ENCODE peak calls at places on chromosomes 13 and 19, in seven cellular contexts. One of them, this sample, is unnamed.

GRCh38 chr13:94093652-94094310 is 385.7 kb downstream of the DCT start:
- DNase-seq in HCT116: no peak
- DNase-seq in H1: no peak
- DNase-seq in SK-N-SH: no peak
- DNase-seq in K562: no peak
- DNase-seq in GM12878: no peak
- DNase-seq in HepG2: no peak
- DNase-seq in this sample: no peak

GRCh38 chr13:46184277-46184699 is 2.3 kb upstream of the LCP1 start:
- DNase-seq in SK-N-SH: peak
- DNase-seq in HCT116: peak
- DNase-seq in H1: peak
- DNase-seq in K562: peak
- DNase-seq in GM12878: no peak
- DNase-seq in HepG2: peak
- DNase-seq in this sample: no peak

GRCh38 chr13:44191504-44192171 is 182.0 kb upstream of the SERP2 start:
- DNase-seq in HepG2: peak
- DNase-seq in HCT116: peak
- DNase-seq in SK-N-SH: peak
- DNase-seq in K562: peak
- DNase-seq in H1: no peak
- DNase-seq in GM12878: no peak
- DNase-seq in this sample: peak

GRCh38 chr19:35545855-35546381 is 492 bp downstream of the TMEM147 start:
- DNase-seq in HCT116: no peak
- DNase-seq in SK-N-SH: peak
- DNase-seq in GM12878: peak
- DNase-seq in H1: no peak
- DNase-seq in HepG2: no peak
- DNase-seq in K562: peak
- DNase-seq in this sample: peak

GRCh38 chr13:99809931-99810330 is 161.6 kb downstream of the ZIC5 start:
- DNase-seq in H1: no peak
- DNase-seq in HCT116: no peak
- DNase-seq in GM12878: no peak
- DNase-seq in HepG2: peak
- DNase-seq in SK-N-SH: no peak
- DNase-seq in K562: no peak
- DNase-seq in this sample: no peak

GRCh38 chr19:4556574-4557185 is 2.8 kb downstream of the SEMA6B start:
- DNase-seq in GM12878: no peak
- DNase-seq in SK-N-SH: peak
- DNase-seq in HepG2: no peak
- DNase-seq in HCT116: peak
- DNase-seq in H1: peak
- DNase-seq in K562: peak
- DNase-seq in this sample: peak

GRCh38 chr13:44350775-44351504 is 22.7 kb upstream of the SERP2 start:
- DNase-seq in K562: no peak
- DNase-seq in GM12878: no peak
- DNase-seq in SK-N-SH: peak
- DNase-seq in HCT116: no peak
- DNase-seq in HepG2: no peak
- DNase-seq in H1: no peak
- DNase-seq in this sample: peak

GRCh38 chr13:80303225-80303811 is 37.6 kb downstream of the SPRY2 start:
- DNase-seq in HepG2: no peak
- DNase-seq in K562: no peak
- DNase-seq in H1: no peak
- DNase-seq in SK-N-SH: no peak
- DNase-seq in GM12878: no peak
- DNase-seq in HCT116: no peak
- DNase-seq in this sample: no peak

GRCh38 chr19:41064974-41065569 is 23.2 kb upstream of the CYP2A13 start:
- DNase-seq in K562: peak
- DNase-seq in GM12878: no peak
- DNase-seq in HCT116: peak
- DNase-seq in HepG2: no peak
- DNase-seq in H1: no peak
- DNase-seq in SK-N-SH: peak
- DNase-seq in this sample: peak

GRCh38 chr19:2251577-2252480 is 2.7 kb downstream of the AMH start:
- DNase-seq in H1: peak
- DNase-seq in HepG2: no peak
- DNase-seq in GM12878: no peak
- DNase-seq in SK-N-SH: peak
- DNase-seq in K562: no peak
- DNase-seq in HCT116: no peak
- DNase-seq in this sample: no peak

GRCh38 chr13:32731576-32731975 is 145.3 kb downstream of the PDS5B start:
- DNase-seq in HepG2: no peak
- DNase-seq in K562: no peak
- DNase-seq in SK-N-SH: no peak
- DNase-seq in GM12878: no peak
- DNase-seq in HCT116: no peak
- DNase-seq in H1: no peak
- DNase-seq in this sample: no peak

GRCh38 chr19:42270346-42271044 is 1.4 kb downstream of the CIC start:
- DNase-seq in H1: no peak
- DNase-seq in K562: no peak
- DNase-seq in SK-N-SH: peak
- DNase-seq in HepG2: no peak
- DNase-seq in GM12878: no peak
- DNase-seq in HCT116: no peak
- DNase-seq in this sample: no peak

GRCh38 chr19:47095707-47096704 is 17.6 kb downstream of the ZC3H4 start:
- DNase-seq in H1: no peak
- DNase-seq in HCT116: peak
- DNase-seq in HepG2: peak
- DNase-seq in SK-N-SH: no peak
- DNase-seq in K562: no peak
- DNase-seq in GM12878: no peak
- DNase-seq in this sample: peak

GRCh38 chr13:34863360-34864135 is 78.5 kb upstream of the NBEA start:
- DNase-seq in HepG2: peak
- DNase-seq in K562: no peak
- DNase-seq in GM12878: no peak
- DNase-seq in HCT116: peak
- DNase-seq in SK-N-SH: no peak
- DNase-seq in H1: no peak
- DNase-seq in this sample: no peak

GRCh38 chr13:36839981-36840380 is 21.0 kb downstream of the RFXAP start:
- DNase-seq in GM12878: no peak
- DNase-seq in SK-N-SH: no peak
- DNase-seq in K562: no peak
- DNase-seq in HCT116: no peak
- DNase-seq in HepG2: no peak
- DNase-seq in H1: no peak
- DNase-seq in this sample: no peak

GRCh38 chr19:1279782-1280341 is 4.5 kb downstream of the FAM174C start:
- DNase-seq in H1: peak
- DNase-seq in HCT116: peak
- DNase-seq in SK-N-SH: peak
- DNase-seq in HepG2: peak
- DNase-seq in K562: peak
- DNase-seq in GM12878: no peak
- DNase-seq in this sample: peak

GRCh38 chr19:56814656-56815055 is 25.9 kb downstream of the PEG3 start:
- DNase-seq in H1: no peak
- DNase-seq in K562: no peak
- DNase-seq in HepG2: no peak
- DNase-seq in GM12878: no peak
- DNase-seq in SK-N-SH: no peak
- DNase-seq in HCT116: no peak
- DNase-seq in this sample: no peak

GRCh38 chr19:32921624-32922023 is 50.1 kb downstream of the CEP89 start:
- DNase-seq in H1: no peak
- DNase-seq in GM12878: no peak
- DNase-seq in HepG2: no peak
- DNase-seq in SK-N-SH: no peak
- DNase-seq in K562: no peak
- DNase-seq in HCT116: no peak
- DNase-seq in this sample: no peak

GRCh38 chr19:57276430-57276829 is 3.9 kb upstream of the ZNF460 start:
- DNase-seq in K562: no peak
- DNase-seq in SK-N-SH: no peak
- DNase-seq in GM12878: no peak
- DNase-seq in HepG2: peak
- DNase-seq in HCT116: no peak
- DNase-seq in H1: no peak
- DNase-seq in this sample: no peak

GRCh38 chr13:40666058-40666904 is at the start of gene FOXO1:
- DNase-seq in HepG2: peak
- DNase-seq in GM12878: no peak
- DNase-seq in SK-N-SH: peak
- DNase-seq in HCT116: peak
- DNase-seq in K562: peak
- DNase-seq in H1: peak
- DNase-seq in this sample: peak

GRCh38 chr19:52664461-52664860 is 26.3 kb upstream of the ZNF83 start:
- DNase-seq in SK-N-SH: peak
- DNase-seq in HCT116: no peak
- DNase-seq in HepG2: no peak
- DNase-seq in K562: peak
- DNase-seq in H1: no peak
- DNase-seq in GM12878: no peak
- DNase-seq in this sample: no peak

GRCh38 chr19:40578442-40578908 is 1.8 kb downstream of the SHKBP1 start:
- DNase-seq in GM12878: no peak
- DNase-seq in HCT116: no peak
- DNase-seq in H1: peak
- DNase-seq in SK-N-SH: peak
- DNase-seq in K562: peak
- DNase-seq in HepG2: no peak
- DNase-seq in this sample: peak

GRCh38 chr13:59837101-59837500 is 326.6 kb downstream of the DIAPH3 start:
- DNase-seq in H1: no peak
- DNase-seq in K562: no peak
- DNase-seq in GM12878: no peak
- DNase-seq in HCT116: no peak
- DNase-seq in SK-N-SH: no peak
- DNase-seq in HepG2: no peak
- DNase-seq in this sample: no peak

GRCh38 chr19:35736913-35737886 is 5.1 kb downstream of the IGFLR1 start:
- DNase-seq in K562: no peak
- DNase-seq in HCT116: no peak
- DNase-seq in GM12878: no peak
- DNase-seq in SK-N-SH: no peak
- DNase-seq in H1: no peak
- DNase-seq in HepG2: no peak
- DNase-seq in this sample: peak

GRCh38 chr19:19381007-19381926 is 24.2 kb upstream of the GATAD2A start:
- DNase-seq in SK-N-SH: no peak
- DNase-seq in HCT116: no peak
- DNase-seq in K562: no peak
- DNase-seq in GM12878: no peak
- DNase-seq in H1: no peak
- DNase-seq in HepG2: no peak
- DNase-seq in this sample: peak
- TF ChIP-seq JUND in SK-N-SH: no peak
- TF ChIP-seq JUND in HCT116: no peak
- TF ChIP-seq JUND in K562: no peak
- TF ChIP-seq JUND in GM12878: no peak
- TF ChIP-seq JUND in H1: no peak
- TF ChIP-seq JUND in HepG2: no peak
- TF ChIP-seq JUND in this sample: no peak

GRCh38 chr13:88014527-88014926 is 343.4 kb downstream of the SLITRK5 start:
- DNase-seq in K562: no peak
- DNase-seq in HCT116: no peak
- DNase-seq in HepG2: no peak
- DNase-seq in SK-N-SH: no peak
- DNase-seq in GM12878: no peak
- DNase-seq in H1: no peak
- DNase-seq in this sample: no peak
- TF ChIP-seq JUND in K562: no peak
- TF ChIP-seq JUND in HCT116: no peak
- TF ChIP-seq JUND in HepG2: no peak
- TF ChIP-seq JUND in SK-N-SH: no peak
- TF ChIP-seq JUND in GM12878: no peak
- TF ChIP-seq JUND in H1: no peak
- TF ChIP-seq JUND in this sample: no peak

GRCh38 chr13:24097064-24097463 is 63.5 kb upstream of the SPATA13 start:
- DNase-seq in HepG2: peak
- DNase-seq in SK-N-SH: no peak
- DNase-seq in K562: no peak
- DNase-seq in H1: no peak
- DNase-seq in HCT116: no peak
- DNase-seq in GM12878: peak
- DNase-seq in this sample: no peak

GRCh38 chr13:24096659-24097058 is 63.9 kb upstream of the SPATA13 start:
- DNase-seq in H1: no peak
- DNase-seq in K562: no peak
- DNase-seq in HepG2: no peak
- DNase-seq in GM12878: no peak
- DNase-seq in HCT116: no peak
- DNase-seq in SK-N-SH: no peak
- DNase-seq in this sample: no peak

GRCh38 chr13:24092108-24092507 is 68.4 kb upstream of the SPATA13 start:
- DNase-seq in GM12878: no peak
- DNase-seq in H1: no peak
- DNase-seq in K562: no peak
- DNase-seq in HepG2: no peak
- DNase-seq in HCT116: no peak
- DNase-seq in SK-N-SH: no peak
- DNase-seq in this sample: no peak

GRCh38 chr13:24100152-24100551 is 60.4 kb upstream of the SPATA13 start:
- DNase-seq in HepG2: no peak
- DNase-seq in HCT116: no peak
- DNase-seq in H1: no peak
- DNase-seq in K562: no peak
- DNase-seq in SK-N-SH: no peak
- DNase-seq in GM12878: no peak
- DNase-seq in this sample: no peak

GRCh38 chr13:24097667-24098066 is 62.9 kb upstream of the SPATA13 start:
- DNase-seq in HepG2: no peak
- DNase-seq in HCT116: no peak
- DNase-seq in K562: no peak
- DNase-seq in SK-N-SH: no peak
- DNase-seq in GM12878: no peak
- DNase-seq in H1: no peak
- DNase-seq in this sample: no peak
- TF ChIP-seq JUND in HepG2: no peak
- TF ChIP-seq JUND in HCT116: no peak
- TF ChIP-seq JUND in K562: no peak
- TF ChIP-seq JUND in SK-N-SH: no peak
- TF ChIP-seq JUND in GM12878: no peak
- TF ChIP-seq JUND in H1: no peak
- TF ChIP-seq JUND in this sample: no peak

GRCh38 chr13:76759877-76760276 is 126.3 kb downstream of the KCTD12 start:
- DNase-seq in SK-N-SH: no peak
- DNase-seq in H1: no peak
- DNase-seq in HCT116: no peak
- DNase-seq in GM12878: no peak
- DNase-seq in K562: no peak
- DNase-seq in HepG2: no peak
- DNase-seq in this sample: no peak
- TF ChIP-seq JUND in SK-N-SH: no peak
- TF ChIP-seq JUND in H1: no peak
- TF ChIP-seq JUND in HCT116: no peak
- TF ChIP-seq JUND in GM12878: no peak
- TF ChIP-seq JUND in K562: no peak
- TF ChIP-seq JUND in HepG2: no peak
- TF ChIP-seq JUND in this sample: no peak